ENCODE peak calls at places on chromosomes 12 and 14, in nine cellular contexts. One of them, this sample, is unnamed.

GRCh38 chr12:5440973-5441372 is 9.1 kb downstream of the NTF3 start:
- DNase-seq in activated CD4-positive, alpha-beta T cell treated with anti-CD3 and anti-CD28 coated beads for 4 hours: no peak
- DNase-seq in IMR-90: peak
- DNase-seq in HEK293T: no peak
- DNase-seq in iPS-NIHi11: no peak
- DNase-seq in NCI-H524: no peak
- DNase-seq in non-pigmented ciliary epithelial cell: no peak
- DNase-seq in NCI-H1436: no peak
- DNase-seq in SW480: no peak
- DNase-seq in this sample: no peak

GRCh38 chr12:105861232-105861631 is 277.5 kb downstream of the NUAK1 start:
- DNase-seq in activated CD4-positive, alpha-beta T cell treated with anti-CD3 and anti-CD28 coated beads for 4 hours: no peak
- DNase-seq in IMR-90: no peak
- DNase-seq in HEK293T: no peak
- DNase-seq in iPS-NIHi11: peak
- DNase-seq in NCI-H524: no peak
- DNase-seq in non-pigmented ciliary epithelial cell: no peak
- DNase-seq in NCI-H1436: no peak
- DNase-seq in SW480: no peak
- DNase-seq in this sample: no peak

GRCh38 chr14:98466807-98467206 is 805.2 kb downstream of the BCL11B start:
- DNase-seq in activated CD4-positive, alpha-beta T cell treated with anti-CD3 and anti-CD28 coated beads for 4 hours: no peak
- DNase-seq in IMR-90: no peak
- DNase-seq in HEK293T: no peak
- DNase-seq in iPS-NIHi11: no peak
- DNase-seq in NCI-H524: no peak
- DNase-seq in non-pigmented ciliary epithelial cell: no peak
- DNase-seq in NCI-H1436: no peak
- DNase-seq in SW480: no peak
- DNase-seq in this sample: no peak

GRCh38 chr12:118052324-118053070 is 8.5 kb downstream of the WSB2 start:
- DNase-seq in activated CD4-positive, alpha-beta T cell treated with anti-CD3 and anti-CD28 coated beads for 4 hours: no peak
- DNase-seq in IMR-90: peak
- DNase-seq in HEK293T: no peak
- DNase-seq in iPS-NIHi11: peak
- DNase-seq in NCI-H524: no peak
- DNase-seq in non-pigmented ciliary epithelial cell: peak
- DNase-seq in NCI-H1436: no peak
- DNase-seq in SW480: peak
- DNase-seq in this sample: peak

GRCh38 chr12:4540633-4541032 is 1.9 kb downstream of the RAD51AP1 start:
- DNase-seq in activated CD4-positive, alpha-beta T cell treated with anti-CD3 and anti-CD28 coated beads for 4 hours: no peak
- DNase-seq in IMR-90: no peak
- DNase-seq in HEK293T: no peak
- DNase-seq in iPS-NIHi11: no peak
- DNase-seq in NCI-H524: no peak
- DNase-seq in non-pigmented ciliary epithelial cell: no peak
- DNase-seq in NCI-H1436: no peak
- DNase-seq in SW480: no peak
- DNase-seq in this sample: no peak

GRCh38 chr12:55188974-55189556 is 31.8 kb upstream of the OR10A7 start:
- DNase-seq in activated CD4-positive, alpha-beta T cell treated with anti-CD3 and anti-CD28 coated beads for 4 hours: peak
- DNase-seq in IMR-90: peak
- DNase-seq in HEK293T: peak
- DNase-seq in iPS-NIHi11: peak
- DNase-seq in NCI-H524: peak
- DNase-seq in non-pigmented ciliary epithelial cell: peak
- DNase-seq in NCI-H1436: peak
- DNase-seq in SW480: peak
- DNase-seq in this sample: peak

GRCh38 chr12:78403681-78404080 is 460.9 kb upstream of the SYT1 start:
- DNase-seq in activated CD4-positive, alpha-beta T cell treated with anti-CD3 and anti-CD28 coated beads for 4 hours: no peak
- DNase-seq in IMR-90: peak
- DNase-seq in HEK293T: no peak
- DNase-seq in iPS-NIHi11: no peak
- DNase-seq in NCI-H524: no peak
- DNase-seq in non-pigmented ciliary epithelial cell: peak
- DNase-seq in NCI-H1436: no peak
- DNase-seq in SW480: no peak
- DNase-seq in this sample: peak

GRCh38 chr14:64474041-64474440 is 8.7 kb downstream of the AKAP5 start:
- DNase-seq in activated CD4-positive, alpha-beta T cell treated with anti-CD3 and anti-CD28 coated beads for 4 hours: no peak
- DNase-seq in IMR-90: no peak
- DNase-seq in HEK293T: no peak
- DNase-seq in iPS-NIHi11: no peak
- DNase-seq in NCI-H524: no peak
- DNase-seq in non-pigmented ciliary epithelial cell: no peak
- DNase-seq in NCI-H1436: no peak
- DNase-seq in SW480: no peak
- DNase-seq in this sample: no peak

GRCh38 chr12:63036216-63036973 is 101.4 kb upstream of the PPM1H start:
- DNase-seq in activated CD4-positive, alpha-beta T cell treated with anti-CD3 and anti-CD28 coated beads for 4 hours: no peak
- DNase-seq in IMR-90: no peak
- DNase-seq in HEK293T: no peak
- DNase-seq in iPS-NIHi11: no peak
- DNase-seq in NCI-H524: no peak
- DNase-seq in non-pigmented ciliary epithelial cell: no peak
- DNase-seq in NCI-H1436: no peak
- DNase-seq in SW480: no peak
- DNase-seq in this sample: no peak